ENCODE peak calls at places on chromosomes 11 and 22, in eight cellular contexts. L is esophagus squamous epithelium, K is body of pancreas, Z is spleen, W is right lobe of liver, I is stomach, C is adrenal gland, A is HCT116. D is an unnamed sample.

GRCh38 chr11:129093283-129093682 is 98.8 kb downstream of the ARHGAP32 start:
- DNase-seq in L (no peak), K (no peak), Z (no peak), W (no peak), I (no peak), C (no peak), A (no peak), D (no peak)

GRCh38 chr22:17814830-17815229 is 40.6 kb upstream of the BID start:
- DNase-seq in L (no peak), K (no peak), Z (no peak), W (no peak), I (no peak), C (no peak), A (no peak), D (no peak)

GRCh38 chr22:17369553-17370035 is 334 bp downstream of the CECR2 start:
- DNase-seq in L (no peak), K (peak; percentile 54), Z (peak; percentile 82), W (peak; percentile 60), I (no peak), C (no peak), A (no peak), D (no peak)

GRCh38 chr22:17549183-17549582 is 14.1 kb upstream of the SLC25A18 start:
- DNase-seq in L (no peak), K (no peak), Z (no peak), W (no peak), I (no peak), C (no peak), A (no peak), D (no peak)

GRCh38 chr22:46054091-46054877 is 77.3 kb upstream of the WNT7B start:
- DNase-seq in L (no peak), K (peak; percentile 72), Z (peak; percentile 94), W (peak; percentile 74), I (peak; percentile 52), C (peak; percentile 85), A (no peak), D (no peak)

GRCh38 chr11:72969894-72970335 is 155.7 kb downstream of the ATG16L2 start:
- DNase-seq in L (no peak), K (no peak), Z (no peak), W (no peak), I (no peak), C (no peak), A (no peak), D (no peak)

GRCh38 chr11:45333506-45333971 is 47.4 kb upstream of the SYT13 start:
- DNase-seq in L (no peak), K (peak; percentile 67), Z (no peak), W (no peak), I (peak; percentile 37), C (peak; percentile 60), A (peak; percentile 23), D (no peak)

GRCh38 chr11:19306570-19306969 is 65.8 kb upstream of the E2F8 start:
- DNase-seq in L (no peak), K (no peak), Z (no peak), W (no peak), I (no peak), C (no peak), A (no peak), D (no peak)

GRCh38 chr22:35191412-35191811 is 65.9 kb upstream of the HMGXB4 start:
- DNase-seq in L (no peak), K (no peak), Z (no peak), W (no peak), I (no peak), C (no peak), A (peak; percentile 12), D (no peak)

GRCh38 chr11:7490535-7490934 is 5.2 kb downstream of the OLFML1 start:
- DNase-seq in L (no peak), K (no peak), Z (no peak), W (no peak), I (no peak), C (no peak), A (no peak), D (no peak)

GRCh38 chr11:71563401-71563800 is 2.0 kb upstream of the KRTAP5-10 start:
- DNase-seq in L (no peak), K (peak; percentile 35), Z (no peak), W (peak; percentile 43), I (no peak), C (no peak), A (peak; percentile 51), D (no peak)

GRCh38 chr11:27319065-27319464 is 44.0 kb downstream of the CCDC34 start:
- DNase-seq in L (no peak), K (no peak), Z (no peak), W (no peak), I (no peak), C (peak; percentile 38), A (peak; percentile 39), D (no peak)

GRCh38 chr11:73680687-73681086 is 34.3 kb downstream of the PLEKHB1 start:
- DNase-seq in L (no peak), K (peak; percentile 13), Z (no peak), W (no peak), I (no peak), C (no peak), A (no peak), D (no peak)

GRCh38 chr11:34632105-34632780 is 11.3 kb downstream of the EHF start:
- DNase-seq in L (no peak), K (peak; percentile 71), Z (no peak), W (no peak), I (peak; percentile 59), C (peak; percentile 84), A (no peak), D (no peak)

GRCh38 chr22:43921361-43921760 is 2.2 kb upstream of the PNPLA3 start:
- DNase-seq in L (no peak), K (no peak), Z (no peak), W (peak; percentile 80), I (no peak), C (peak; percentile 87), A (peak; percentile 52), D (peak; percentile 74)

GRCh38 chr22:26416670-26417270 is 12.3 kb upstream of the ASPHD2 start:
- DNase-seq in L (no peak), K (no peak), Z (no peak), W (no peak), I (no peak), C (peak; percentile 43), A (no peak), D (peak; percentile 19)

GRCh38 chr22:29813563-29813962 is 24.5 kb downstream of the ASCC2 start:
- DNase-seq in L (no peak), K (no peak), Z (no peak), W (no peak), I (no peak), C (no peak), A (peak; percentile 7), D (no peak)

GRCh38 chr22:29816128-29816527 is 21.9 kb downstream of the ASCC2 start:
- DNase-seq in L (no peak), K (peak; percentile 49), Z (no peak), W (peak; percentile 86), I (no peak), C (peak; percentile 74), A (no peak), D (no peak)

GRCh38 chr22:29815580-29815979 is 22.5 kb downstream of the ASCC2 start:
- DNase-seq in L (no peak), K (no peak), Z (no peak), W (no peak), I (no peak), C (no peak), A (no peak), D (no peak)

GRCh38 chr22:29813126-29813525 is 24.9 kb downstream of the ASCC2 start:
- DNase-seq in L (no peak), K (no peak), Z (no peak), W (peak; percentile 53), I (peak; percentile 46), C (no peak), A (no peak), D (no peak)

GRCh38 chr22:29814003-29814402 is 24.1 kb downstream of the ASCC2 start:
- DNase-seq in L (no peak), K (no peak), Z (no peak), W (peak; percentile 41), I (no peak), C (no peak), A (no peak), D (peak; percentile 53)
- H3K36me3 ChIP-seq in L (peaks cover 5% of the 10 kb centered on the region), K (peaks cover 22% of the 10 kb centered on the region), Z (peaks cover 100% of the 10 kb centered on the region), W (no peaks in the 10 kb centered on the region), I (peaks cover 90% of the 10 kb centered on the region), C (peaks cover 70% of the 10 kb centered on the region), A (peaks cover 29% of the 10 kb centered on the region), D (peaks cover 58% of the 10 kb centered on the region)

GRCh38 chr11:114062272-114062671 is 2.8 kb downstream of the ZBTB16 start:
- DNase-seq in L (no peak), K (no peak), Z (no peak), W (no peak), I (no peak), C (no peak), A (no peak), D (no peak)
- H3K4me1 ChIP-seq in L (peaks cover 12% of the 10 kb centered on the region), K (peaks cover 73% of the 10 kb centered on the region), Z (peaks cover 94% of the 10 kb centered on the region), W (no peaks in the 10 kb centered on the region), I (peaks cover 70% of the 10 kb centered on the region), C (peaks cover 42% of the 10 kb centered on the region), A (no peaks in the 10 kb centered on the region), D (peaks cover 59% of the 10 kb centered on the region)

GRCh38 chr22:21012446-21013407 is 2.2 kb upstream of the P2RX6 start:
- DNase-seq in L (no peak), K (no peak), Z (peak; percentile 66), W (no peak), I (no peak), C (no peak), A (no peak), D (no peak)

GRCh38 chr22:21009638-21010425 is 5.1 kb upstream of the P2RX6 start:
- DNase-seq in L (no peak), K (peak; percentile 64), Z (no peak), W (no peak), I (peak; percentile 48), C (no peak), A (no peak), D (no peak)

GRCh38 chr22:21013742-21014201 is 1.2 kb upstream of the P2RX6 start:
- DNase-seq in L (no peak), K (no peak), Z (no peak), W (no peak), I (no peak), C (no peak), A (no peak), D (no peak)

GRCh38 chr22:21014202-21015050 is 539 bp upstream of the P2RX6 start:
- DNase-seq in L (peak; percentile 47), K (peak; percentile 80), Z (peak; percentile 96), W (peak; percentile 87), I (peak; percentile 83), C (peak; percentile 84), A (peak; percentile 70), D (peak; percentile 67)

DNA sequence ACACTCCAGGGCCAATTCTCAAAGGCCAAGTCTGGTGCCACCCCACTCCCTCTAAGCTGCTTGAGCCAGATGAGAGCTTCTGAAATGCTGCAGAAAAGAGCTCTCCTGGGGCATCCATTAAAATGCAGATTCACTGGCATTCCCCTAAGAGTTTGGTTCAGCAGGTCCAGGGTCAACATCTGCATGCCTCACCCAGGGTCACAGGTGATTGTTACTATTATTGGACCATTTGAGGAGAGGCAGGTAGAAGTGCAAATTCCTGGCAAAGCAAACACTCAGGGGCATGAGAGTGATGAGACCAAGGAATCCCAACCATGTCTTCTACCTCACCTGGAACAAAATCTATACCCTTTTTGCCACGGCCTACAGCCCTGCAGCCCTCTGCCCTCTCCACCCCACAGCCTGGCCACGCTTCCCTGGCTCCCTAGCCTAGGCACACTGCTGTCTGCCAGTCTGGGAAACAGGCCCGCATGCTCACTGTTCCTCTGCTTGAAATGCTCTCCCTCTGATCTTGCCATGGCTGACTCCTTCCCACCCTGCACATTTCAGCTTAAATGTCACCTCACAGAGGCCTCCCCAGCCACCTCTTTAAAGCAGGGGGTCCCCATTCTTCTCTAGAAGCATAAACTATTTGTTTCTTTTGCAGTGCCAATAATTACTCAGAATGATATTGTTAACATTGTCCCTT is 4.4 kb upstream of the P2RX6 start:
- DNase-seq in L (no peak), K (no peak), Z (no peak), W (no peak), I (no peak), C (no peak), A (no peak), D (no peak)
- TF ChIP-seq POLR2A in L (no peak), K (no peak), Z (no peak), W (no peak), I (no peak), C (no peak), A (no peak), D (no peak)

GRCh38 chr11:61310749-61311148 is 15.6 kb upstream of the VWCE start:
- DNase-seq in L (no peak), K (no peak), Z (no peak), W (no peak), I (no peak), C (peak; percentile 52), A (no peak), D (no peak)
- H3K36me3 ChIP-seq in L (peaks cover 58% of the 10 kb centered on the region), K (peaks cover 68% of the 10 kb centered on the region), Z (peaks cover 100% of the 10 kb centered on the region), W (peaks cover 73% of the 10 kb centered on the region), I (peaks cover 100% of the 10 kb centered on the region), C (peaks cover 100% of the 10 kb centered on the region), A (peaks cover 76% of the 10 kb centered on the region), D (peaks cover 3% of the 10 kb centered on the region)

D was measured in gastrocnemius medialis.